ENCODE peak calls at places on chromosomes 3 and 15, in seven cellular contexts. D is H9, L is neuronal stem cell, V is trophoblast cell, A is mesendoderm, H is mesenchymal stem cell, Q is H1. R is an unnamed sample.

GRCh38 chr3:78872195-78872594 is 895.6 kb downstream of the ROBO1 start:
- DNase-seq in H (peak; percentile 43), L (peak; percentile 27), Q (no peak), D (no peak), A (peak; percentile 66), V (no peak), R (no peak)

GRCh38 chr3:24184528-24185176 is 239.6 kb downstream of the NR1D2 start:
- DNase-seq in D (no peak), H (no peak), Q (no peak), L (no peak), V (no peak), A (no peak), R (no peak)

GRCh38 chr3:159988617-159989251 is at the start of gene IL12A:
- DNase-seq in V (peak; percentile 76), D (peak; percentile 85), Q (peak; percentile 57), A (peak; percentile 76), L (peak; percentile 74), H (peak; percentile 81), R (peak; percentile 71)

GRCh38 chr3:149377408-149378111 is at the start of gene TM4SF1:
- DNase-seq in L (no peak), D (peak; percentile 42), V (no peak), H (peak; percentile 94), Q (no peak), A (peak; percentile 43), R (peak; percentile 97)

GRCh38 chr3:33440578-33441321 is 545 bp upstream of the UBP1 start:
- DNase-seq in A (peak; percentile 100), V (peak; percentile 100), Q (peak; percentile 97), D (peak; percentile 100), L (peak; percentile 100), H (peak; percentile 100), R (peak; percentile 100)

GRCh38 chr3:109784852-109785631 is 447.7 kb upstream of the DPPA4 start:
- DNase-seq in Q (no peak), A (no peak), H (no peak), D (no peak), V (no peak), L (no peak), R (no peak)

GRCh38 chr15:73682597-73683090 is 1.5 kb upstream of the CD276 start:
- DNase-seq in D (no peak), Q (no peak), A (no peak), H (no peak), L (no peak), V (no peak), R (no peak)

GRCh38 chr15:31554261-31554660 is 227.6 kb downstream of the KLF13 start:
- DNase-seq in L (no peak), H (no peak), Q (no peak), V (no peak), A (no peak), D (no peak), R (peak; percentile 94)

GRCh38 chr3:126528800-126529541 is 5.0 kb downstream of the CHST13 start:
- DNase-seq in L (no peak), D (no peak), H (no peak), A (no peak), Q (no peak), V (peak; percentile 15), R (no peak)

DNA sequence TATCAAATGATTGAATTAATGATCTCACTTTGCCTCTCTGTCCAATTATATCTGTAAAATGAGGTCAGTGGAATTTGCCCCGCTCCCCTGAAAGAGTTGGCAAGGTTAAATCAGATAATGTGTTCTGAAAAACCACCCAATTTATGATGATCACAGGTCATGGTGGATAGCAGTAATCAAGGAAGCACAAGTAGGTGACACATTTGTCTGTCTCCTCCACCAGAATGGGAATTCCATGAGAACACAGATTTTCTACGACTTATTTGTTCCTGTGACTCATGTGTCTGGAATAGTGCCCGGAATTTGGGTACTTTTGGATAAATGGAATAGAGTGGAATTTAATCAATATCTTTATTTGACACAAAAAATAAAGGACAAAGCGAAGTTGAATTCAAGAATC is 220.9 kb upstream of the SUCLG2 start:
- DNase-seq in V (no peak), L (no peak), A (no peak), Q (no peak), D (no peak), H (peak; percentile 23), R (peak; percentile 3)
- H2AK5ac ChIP-seq in V (no peak overlapping the region), L (no peak overlapping the region), A (no peak overlapping the region), Q (no peak overlapping the region), D (no peak overlapping the region), H (no peak overlapping the region), R (no peak overlapping the region)

GRCh38 chr3:129686941-129687340 is 80.5 kb upstream of the PLXND1 start:
- DNase-seq in V (no peak), D (no peak), L (no peak), Q (no peak), H (no peak), A (peak; percentile 44), R (no peak)
- H3K27ac ChIP-seq in V (no peak overlapping the region), D (no peak overlapping the region), L (no peak overlapping the region), Q (no peak overlapping the region), H (no peak overlapping the region), A (no peak overlapping the region), R (no peak overlapping the region)

DNA sequence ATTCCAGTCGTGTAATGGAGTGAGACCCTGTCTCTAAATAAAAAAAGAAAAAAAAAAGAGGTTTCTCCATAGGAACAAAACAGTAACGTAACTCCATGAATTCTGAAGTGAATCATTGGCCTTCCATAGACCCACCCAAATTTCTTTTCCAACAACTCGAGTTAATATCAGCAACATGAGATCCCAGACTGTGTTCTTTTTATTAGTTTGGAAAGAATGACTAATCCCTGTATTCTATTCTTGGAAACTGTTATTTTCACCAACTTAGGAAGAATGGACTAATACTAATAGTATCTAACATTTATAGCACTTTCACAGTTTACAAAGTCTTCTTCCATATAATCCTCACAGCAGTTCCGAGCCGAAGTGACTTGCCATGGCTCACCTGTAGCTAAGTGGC is 72.7 kb upstream of the SLC4A7 start:
- DNase-seq in Q (no peak), V (no peak), D (no peak), L (no peak), H (peak; percentile 46), A (no peak), R (peak; percentile 72)
- H2AK5ac ChIP-seq in Q (no peak overlapping the region), V (no peak overlapping the region), D (no peak overlapping the region), L (no peak overlapping the region), H (no peak overlapping the region), A (no peak overlapping the region), R (peak overlapping the region; percentile 83)

GRCh38 chr3:158710601-158711000 is 21.7 kb downstream of the RARRES1 start:
- DNase-seq in A (no peak), D (no peak), L (no peak), V (peak; percentile 67), Q (no peak), H (no peak), R (no peak)

GRCh38 chr3:158711886-158712285 is 20.4 kb downstream of the RARRES1 start:
- DNase-seq in L (no peak), V (peak; percentile 68), Q (no peak), D (no peak), A (peak; percentile 30), H (peak; percentile 81), R (peak; percentile 91)

GRCh38 chr3:158709666-158710083 is 22.6 kb downstream of the RARRES1 start:
- DNase-seq in Q (no peak), D (no peak), A (peak; percentile 42), H (peak; percentile 94), V (peak; percentile 66), L (no peak), R (peak; percentile 99)

GRCh38 chr3:158712443-158712842 is 19.8 kb downstream of the RARRES1 start:
- DNase-seq in A (no peak), V (no peak), Q (no peak), L (no peak), D (no peak), H (no peak), R (no peak)

DNA sequence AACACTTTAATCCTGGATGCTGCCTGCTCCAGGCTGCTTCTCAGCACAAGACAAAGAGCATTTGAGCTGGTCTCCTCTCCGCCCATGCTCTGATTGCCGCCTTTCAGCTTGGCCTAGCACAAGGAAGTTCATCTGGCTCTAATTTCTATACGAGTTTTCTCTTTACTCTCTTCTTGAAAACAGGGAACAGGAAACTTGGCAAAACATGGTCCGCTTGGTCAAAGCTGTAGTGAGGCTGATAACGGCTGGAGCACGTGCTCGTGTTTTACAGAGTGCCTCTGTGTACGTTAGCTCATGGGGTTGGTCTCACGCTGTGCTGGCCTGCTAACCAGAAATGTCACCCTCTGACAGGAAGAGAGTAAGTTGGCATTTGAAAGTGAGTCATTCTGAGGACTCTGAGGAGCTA is 19.2 kb downstream of the RARRES1 start:
- DNase-seq in A (peak; percentile 90), Q (no peak), D (no peak), V (peak; percentile 30), L (no peak), H (peak; percentile 71), R (no peak)
- H3K27ac ChIP-seq in A (peak overlapping the region; percentile 59), Q (no peak overlapping the region), D (no peak overlapping the region), V (no peak overlapping the region), L (no peak overlapping the region), H (peak overlapping the region; percentile 72), R (peak overlapping the region; percentile 44)

GRCh38 chr3:117463716-117464115 is 754.1 kb downstream of the TUSC7 start:
- DNase-seq in A (no peak), L (no peak), H (no peak), D (no peak), V (no peak), Q (no peak), R (no peak)
- H2AK5ac ChIP-seq in A (no peak overlapping the region), L (no peak overlapping the region), H (no peak overlapping the region), D (no peak overlapping the region), V (no peak overlapping the region), Q (no peak overlapping the region), R (no peak overlapping the region)